ENCODE peak calls at places on chromosomes 2 and 18, in five cellular contexts. One of them, this sample, is unnamed. For H3K9me3, the result is how much of the 10 kb centered on the place peaks cover.

GRCh38 chr18:29309352-29309751 is 1132.4 kb upstream of the CDH2 start:
- DNase-seq in K562: no peak
- DNase-seq in neuronal stem cell: no peak
- DNase-seq in right atrium auricular region: no peak
- DNase-seq in keratinocyte: no peak
- DNase-seq in this sample: no peak

GRCh38 chr2:53856272-53856671 is 3.5 kb downstream of the GPR75 start:
- DNase-seq in right atrium auricular region: no peak
- DNase-seq in K562: no peak
- DNase-seq in keratinocyte: no peak
- DNase-seq in neuronal stem cell: no peak
- DNase-seq in this sample: no peak

GRCh38 chr2:9808334-9809063 is 34.8 kb upstream of the TAF1B start:
- DNase-seq in right atrium auricular region: no peak
- DNase-seq in K562: no peak
- DNase-seq in keratinocyte: no peak
- DNase-seq in neuronal stem cell: no peak
- DNase-seq in this sample: no peak

GRCh38 chr2:190023860-190024259 is 38.7 kb downstream of the MSTN start:
- DNase-seq in keratinocyte: peak
- DNase-seq in neuronal stem cell: peak
- DNase-seq in K562: peak
- DNase-seq in right atrium auricular region: no peak
- DNase-seq in this sample: peak

GRCh38 chr2:223947711-223948205 is 2.6 kb upstream of the WDFY1 start:
- DNase-seq in neuronal stem cell: peak
- DNase-seq in keratinocyte: no peak
- DNase-seq in K562: no peak
- DNase-seq in right atrium auricular region: no peak
- DNase-seq in this sample: no peak

GRCh38 chr2:10119601-10120157 is 2.9 kb upstream of the RRM2 start:
- DNase-seq in K562: no peak
- DNase-seq in neuronal stem cell: no peak
- DNase-seq in right atrium auricular region: no peak
- DNase-seq in keratinocyte: no peak
- DNase-seq in this sample: no peak

GRCh38 chr18:10010611-10011015 is 96.8 kb downstream of the VAPA start:
- DNase-seq in right atrium auricular region: peak
- DNase-seq in K562: no peak
- DNase-seq in neuronal stem cell: no peak
- DNase-seq in keratinocyte: no peak
- DNase-seq in this sample: no peak

GRCh38 chr2:120793682-120794403 is 58.2 kb downstream of the GLI2 start:
- DNase-seq in right atrium auricular region: no peak
- DNase-seq in K562: no peak
- DNase-seq in keratinocyte: peak
- DNase-seq in neuronal stem cell: no peak
- DNase-seq in this sample: no peak

GRCh38 chr2:83042053-83042452 is 1417.0 kb downstream of the SUCLG1 start:
- DNase-seq in K562: no peak
- DNase-seq in keratinocyte: no peak
- DNase-seq in right atrium auricular region: no peak
- DNase-seq in neuronal stem cell: no peak
- DNase-seq in this sample: no peak

GRCh38 chr2:23756593-23757292 is 170.2 kb downstream of the ATAD2B start:
- DNase-seq in keratinocyte: peak
- DNase-seq in right atrium auricular region: no peak
- DNase-seq in K562: no peak
- DNase-seq in neuronal stem cell: no peak
- DNase-seq in this sample: no peak

GRCh38 chr2:44203542-44203941 is 34.9 kb downstream of the PPM1B start:
- DNase-seq in K562: no peak
- DNase-seq in neuronal stem cell: no peak
- DNase-seq in keratinocyte: no peak
- DNase-seq in right atrium auricular region: no peak
- DNase-seq in this sample: no peak

GRCh38 chr18:58578835-58579560 is 49.9 kb downstream of the ALPK2 start:
- DNase-seq in keratinocyte: no peak
- DNase-seq in right atrium auricular region: no peak
- DNase-seq in neuronal stem cell: no peak
- DNase-seq in K562: no peak
- DNase-seq in this sample: no peak

GRCh38 chr2:200306969-200307811 is 697 bp downstream of the SPATS2L start:
- DNase-seq in keratinocyte: no peak
- DNase-seq in right atrium auricular region: no peak
- DNase-seq in K562: peak
- DNase-seq in neuronal stem cell: peak
- DNase-seq in this sample: peak

GRCh38 chr2:136118819-136119716 is 1.1 kb upstream of the CXCR4 start:
- DNase-seq in neuronal stem cell: peak
- DNase-seq in right atrium auricular region: no peak
- DNase-seq in K562: peak
- DNase-seq in keratinocyte: no peak
- DNase-seq in this sample: peak

GRCh38 chr2:85516649-85517389 is 22.1 kb upstream of the MAT2A start:
- DNase-seq in keratinocyte: no peak
- DNase-seq in neuronal stem cell: no peak
- DNase-seq in K562: no peak
- DNase-seq in right atrium auricular region: no peak
- DNase-seq in this sample: no peak

GRCh38 chr18:24490545-24490944 is 30.1 kb downstream of the HRH4 start:
- DNase-seq in right atrium auricular region: no peak
- DNase-seq in K562: no peak
- DNase-seq in neuronal stem cell: no peak
- DNase-seq in keratinocyte: no peak
- DNase-seq in this sample: no peak

GRCh38 chr2:231709636-231709980 is 1.3 kb downstream of the PTMA start:
- DNase-seq in K562: peak
- DNase-seq in keratinocyte: no peak
- DNase-seq in right atrium auricular region: peak
- DNase-seq in neuronal stem cell: no peak
- DNase-seq in this sample: peak

GRCh38 chr2:24105816-24106215 is 17.3 kb downstream of the PFN4 start:
- DNase-seq in keratinocyte: no peak
- DNase-seq in neuronal stem cell: no peak
- DNase-seq in right atrium auricular region: no peak
- DNase-seq in K562: no peak
- DNase-seq in this sample: no peak

GRCh38 chr18:45828917-45829811 is 3.7 kb downstream of the SIGLEC15 start:
- DNase-seq in K562: peak
- DNase-seq in keratinocyte: no peak
- DNase-seq in right atrium auricular region: no peak
- DNase-seq in neuronal stem cell: no peak
- DNase-seq in this sample: no peak

GRCh38 chr18:60157810-60158209 is 214.8 kb downstream of the MC4R start:
- DNase-seq in right atrium auricular region: no peak
- DNase-seq in neuronal stem cell: no peak
- DNase-seq in K562: no peak
- DNase-seq in keratinocyte: no peak
- DNase-seq in this sample: no peak

GRCh38 chr2:20225294-20226151 is 593 bp upstream of the SDC1 start:
- DNase-seq in K562: peak
- DNase-seq in neuronal stem cell: peak
- DNase-seq in keratinocyte: no peak
- DNase-seq in right atrium auricular region: no peak
- DNase-seq in this sample: peak

GRCh38 chr18:11994708-11995444 is 13.6 kb downstream of the IMPA2 start:
- DNase-seq in neuronal stem cell: no peak
- DNase-seq in keratinocyte: no peak
- DNase-seq in right atrium auricular region: no peak
- DNase-seq in K562: no peak
- DNase-seq in this sample: no peak

GRCh38 chr2:128469203-128469602 is 150.5 kb upstream of the HS6ST1 start:
- DNase-seq in K562: peak
- DNase-seq in neuronal stem cell: no peak
- DNase-seq in keratinocyte: no peak
- DNase-seq in right atrium auricular region: no peak
- DNase-seq in this sample: no peak

GRCh38 chr2:101794141-101794540 is 96.6 kb downstream of the MAP4K4 start:
- DNase-seq in K562: no peak
- DNase-seq in right atrium auricular region: no peak
- DNase-seq in neuronal stem cell: no peak
- DNase-seq in keratinocyte: no peak
- DNase-seq in this sample: no peak

GRCh38 chr2:177398290-177398683 is 5.7 kb downstream of the AGPS start:
- DNase-seq in right atrium auricular region: no peak
- DNase-seq in K562: no peak
- DNase-seq in neuronal stem cell: no peak
- DNase-seq in keratinocyte: no peak
- DNase-seq in this sample: no peak

GRCh38 chr2:104240984-104241383 is 612.9 kb upstream of the POU3F3 start:
- DNase-seq in neuronal stem cell: no peak
- DNase-seq in right atrium auricular region: no peak
- DNase-seq in keratinocyte: no peak
- DNase-seq in K562: no peak
- DNase-seq in this sample: no peak

GRCh38 chr2:129909648-129910418 is 69.6 kb upstream of the RAB6C start:
- DNase-seq in neuronal stem cell: no peak
- DNase-seq in K562: no peak
- DNase-seq in keratinocyte: no peak
- DNase-seq in right atrium auricular region: peak
- DNase-seq in this sample: no peak

GRCh38 chr2:193331701-193332100 is 1137.0 kb upstream of the TMEFF2 start:
- DNase-seq in K562: no peak
- DNase-seq in neuronal stem cell: no peak
- DNase-seq in right atrium auricular region: no peak
- DNase-seq in keratinocyte: no peak
- DNase-seq in this sample: no peak

GRCh38 chr2:148814143-148814852 is 60.7 kb upstream of the KIF5C start:
- DNase-seq in keratinocyte: no peak
- DNase-seq in K562: no peak
- DNase-seq in neuronal stem cell: no peak
- DNase-seq in right atrium auricular region: no peak
- DNase-seq in this sample: no peak

GRCh38 chr2:127153691-127154158 is 46.8 kb upstream of the BIN1 start:
- DNase-seq in keratinocyte: no peak
- DNase-seq in right atrium auricular region: no peak
- DNase-seq in K562: no peak
- DNase-seq in neuronal stem cell: no peak
- DNase-seq in this sample: no peak

GRCh38 chr2:63843093-63843492 is 1.4 kb downstream of the UGP2 start:
- DNase-seq in K562: no peak
- DNase-seq in right atrium auricular region: no peak
- DNase-seq in neuronal stem cell: no peak
- DNase-seq in keratinocyte: no peak
- DNase-seq in this sample: no peak
- H3K9me3 ChIP-seq in K562: under half
- H3K9me3 ChIP-seq in right atrium auricular region: under half
- H3K9me3 ChIP-seq in neuronal stem cell: under half
- H3K9me3 ChIP-seq in keratinocyte: under half
- H3K9me3 ChIP-seq in this sample: under half

GRCh38 chr2:41504532-41504931 is 543.3 kb upstream of the PKDCC start:
- DNase-seq in right atrium auricular region: no peak
- DNase-seq in neuronal stem cell: no peak
- DNase-seq in keratinocyte: no peak
- DNase-seq in K562: no peak
- DNase-seq in this sample: no peak

GRCh38 chr2:41496908-41497307 is 550.9 kb upstream of the PKDCC start:
- DNase-seq in right atrium auricular region: no peak
- DNase-seq in keratinocyte: no peak
- DNase-seq in neuronal stem cell: no peak
- DNase-seq in K562: peak
- DNase-seq in this sample: no peak

GRCh38 chr2:41498791-41499190 is 549.0 kb upstream of the PKDCC start:
- DNase-seq in K562: no peak
- DNase-seq in keratinocyte: no peak
- DNase-seq in neuronal stem cell: no peak
- DNase-seq in right atrium auricular region: no peak
- DNase-seq in this sample: no peak

GRCh38 chr2:41502752-41503151 is 545.1 kb upstream of the PKDCC start:
- DNase-seq in K562: no peak
- DNase-seq in neuronal stem cell: no peak
- DNase-seq in keratinocyte: no peak
- DNase-seq in right atrium auricular region: no peak
- DNase-seq in this sample: no peak

GRCh38 chr2:41500895-41501294 is 546.9 kb upstream of the PKDCC start:
- DNase-seq in neuronal stem cell: no peak
- DNase-seq in keratinocyte: no peak
- DNase-seq in right atrium auricular region: no peak
- DNase-seq in K562: no peak
- DNase-seq in this sample: no peak
- H3K9me3 ChIP-seq in neuronal stem cell: under half
- H3K9me3 ChIP-seq in keratinocyte: under half
- H3K9me3 ChIP-seq in right atrium auricular region: under half
- H3K9me3 ChIP-seq in K562: under half
- H3K9me3 ChIP-seq in this sample: under half

DNA sequence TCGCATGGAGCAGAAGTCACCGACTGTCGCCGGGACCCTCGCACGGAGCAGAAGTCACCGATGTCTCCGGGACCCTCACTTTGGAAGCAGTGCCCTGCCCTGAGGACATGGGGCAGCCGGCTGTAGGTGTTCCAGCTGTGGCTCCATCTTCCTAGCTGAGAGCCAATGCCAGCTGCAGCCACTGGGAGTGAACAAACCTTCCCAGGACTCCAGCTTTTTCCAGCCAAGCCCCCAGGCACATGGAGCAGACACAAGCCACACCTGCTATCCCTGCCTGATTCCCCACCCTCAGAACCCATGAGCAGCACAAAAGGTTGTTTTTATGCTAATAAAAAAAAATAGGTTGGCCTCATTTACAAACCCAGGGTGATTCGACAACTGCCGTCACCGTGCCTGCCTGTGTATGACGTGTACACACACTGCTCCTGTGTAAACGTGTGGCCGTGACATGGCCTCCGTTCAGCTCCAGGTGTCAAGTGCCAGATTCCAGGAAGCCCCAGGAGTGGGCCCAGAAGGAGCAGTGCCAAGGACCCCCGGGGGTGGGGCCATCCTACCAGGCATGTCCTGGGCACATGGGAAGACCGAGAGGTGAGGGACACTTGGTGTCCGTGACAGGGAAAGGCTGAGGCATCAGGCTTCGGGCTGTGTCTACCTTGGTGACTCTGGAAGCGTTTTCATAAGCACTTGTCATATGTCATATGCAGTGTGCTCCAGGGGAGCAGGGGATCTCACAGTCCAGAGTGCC is 91.5 kb downstream of the EIPR1 start:
- DNase-seq in K562: no peak
- DNase-seq in right atrium auricular region: no peak
- DNase-seq in neuronal stem cell: no peak
- DNase-seq in keratinocyte: no peak
- DNase-seq in this sample: peak
- H3K9me3 ChIP-seq in K562: under half
- H3K9me3 ChIP-seq in right atrium auricular region: under half
- H3K9me3 ChIP-seq in neuronal stem cell: under half
- H3K9me3 ChIP-seq in keratinocyte: under half
- H3K9me3 ChIP-seq in this sample: under half

DNA sequence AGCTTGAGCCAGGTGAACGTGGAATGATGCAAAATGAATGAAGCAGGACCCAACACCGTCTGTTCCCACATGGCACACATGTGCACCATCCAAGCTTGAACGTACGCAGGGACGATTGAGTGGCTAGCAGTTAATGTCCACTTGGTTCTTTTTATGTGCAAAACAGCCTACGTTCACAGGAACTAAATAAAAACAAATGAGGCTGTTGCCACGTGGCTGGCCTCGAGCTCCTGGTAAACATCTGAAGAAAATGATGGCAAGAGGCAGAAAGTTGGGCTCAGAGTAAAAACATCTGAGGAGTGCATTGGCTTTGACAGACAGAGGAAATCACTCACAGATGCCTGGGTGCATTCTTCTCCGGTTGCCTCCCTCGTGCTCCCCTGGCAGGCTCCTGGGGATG is 177.8 kb downstream of the NRP2 start:
- DNase-seq in neuronal stem cell: no peak
- DNase-seq in right atrium auricular region: no peak
- DNase-seq in K562: no peak
- DNase-seq in keratinocyte: no peak
- DNase-seq in this sample: no peak
- H3K9me3 ChIP-seq in neuronal stem cell: under half
- H3K9me3 ChIP-seq in right atrium auricular region: under half
- H3K9me3 ChIP-seq in K562: under half
- H3K9me3 ChIP-seq in keratinocyte: under half
- H3K9me3 ChIP-seq in this sample: under half